ENCODE peak calls at places on chromosomes 2 and 18, in nine cellular contexts. X is H1, K is mammary epithelial cell, M is SJCRH30, I is uterus, V is cardiac muscle cell, F is heart left ventricle, H is esophagus squamous epithelium, Q is left ventricle myocardium inferior. U is an unnamed sample. For H3K27me3 and H3K4me1, the result is how much of the 10 kb centered on the place peaks cover.

GRCh38 chr2:207403950-207404349 is 125.8 kb upstream of the CREB1 start:
- DNase-seq in F (no peak), X (no peak), H (no peak), I (no peak), V (peak), M (no peak), K (no peak), Q (no peak), U (no peak)

GRCh38 chr2:33136570-33136969 is 189.8 kb downstream of the LTBP1 start:
- DNase-seq in X (no peak), K (no peak), H (no peak), I (no peak), F (no peak), M (peak), V (peak), Q (no peak), U (no peak)

GRCh38 chr2:177264209-177264538 is 353 bp downstream of the NFE2L2 start:
- DNase-seq in K (no peak), M (no peak), X (no peak), H (no peak), Q (no peak), F (no peak), I (peak), V (no peak), U (no peak)

GRCh38 chr2:28469304-28469703 is 26.6 kb upstream of the PLB1 start:
- DNase-seq in M (no peak), I (no peak), K (no peak), H (no peak), X (no peak), V (peak), F (no peak), Q (no peak), U (no peak)

GRCh38 chr2:69013123-69013836 is at the start of gene ANTXR1:
- DNase-seq in H (no peak), K (peak), V (peak), I (peak), X (no peak), F (peak), Q (peak), M (peak), U (peak)

GRCh38 chr2:24513672-24514071 is 22.6 kb downstream of the NCOA1 start:
- DNase-seq in M (no peak), K (no peak), I (no peak), V (peak), Q (no peak), F (no peak), H (no peak), X (no peak), U (no peak)

GRCh38 chr2:215186021-215186420 is 47.6 kb upstream of the ABCA12 start:
- DNase-seq in H (no peak), M (no peak), X (no peak), I (no peak), V (no peak), Q (no peak), K (no peak), F (no peak), U (no peak)

GRCh38 chr18:61608306-61608705 is 275.1 kb downstream of the CDH20 start:
- DNase-seq in F (no peak), H (no peak), M (no peak), I (no peak), K (no peak), X (no peak), V (no peak), Q (no peak), U (no peak)

GRCh38 chr2:233414777-233415570 is 60.7 kb downstream of the DGKD start:
- DNase-seq in Q (no peak), K (peak), H (no peak), X (no peak), F (no peak), I (no peak), M (peak), V (no peak), U (peak)

GRCh38 chr2:46334389-46335345 is 37.5 kb downstream of the EPAS1 start:
- DNase-seq in M (peak), K (peak), V (peak), I (peak), X (no peak), H (no peak), Q (no peak), F (no peak), U (no peak)

GRCh38 chr18:21314721-21315120 is 72.7 kb downstream of the GREB1L start:
- DNase-seq in X (no peak), Q (no peak), V (no peak), F (no peak), K (peak), M (no peak), I (no peak), H (no peak), U (no peak)

GRCh38 chr2:1898461-1899395 is 154.4 kb upstream of the PXDN start:
- DNase-seq in I (no peak), Q (no peak), K (no peak), V (no peak), F (no peak), H (no peak), M (no peak), X (no peak), U (no peak)

GRCh38 chr2:236568922-236569592 is 568 bp upstream of the ACKR3 start:
- DNase-seq in H (no peak), V (no peak), F (no peak), K (no peak), Q (no peak), M (no peak), I (no peak), X (no peak), U (no peak)

GRCh38 chr2:45585267-45585861 is 25.7 kb downstream of the SRBD1 start:
- DNase-seq in M (peak), H (no peak), Q (no peak), V (peak), X (no peak), K (peak), I (no peak), F (no peak), U (peak)

GRCh38 chr2:96147593-96148201 is 2.5 kb upstream of the DUSP2 start:
- DNase-seq in X (no peak), Q (no peak), I (no peak), H (no peak), M (peak), K (no peak), V (no peak), F (no peak), U (no peak)

GRCh38 chr2:99425022-99425421 is 64.8 kb downstream of the REV1 start:
- DNase-seq in K (peak), Q (no peak), H (no peak), V (peak), I (no peak), M (no peak), F (no peak), X (no peak), U (no peak)

GRCh38 chr2:240639566-240639965 is 14.3 kb downstream of the GPR35 start:
- DNase-seq in K (no peak), M (no peak), H (no peak), F (no peak), V (no peak), X (no peak), Q (peak), I (no peak), U (no peak)

GRCh38 chr2:62287895-62288589 is 92.1 kb downstream of the B3GNT2 start:
- DNase-seq in X (no peak), H (no peak), F (peak), V (peak), I (peak), Q (peak), K (peak), M (peak), U (peak)

GRCh38 chr2:121868652-121869051 is 113.2 kb downstream of the TSN start:
- DNase-seq in K (no peak), X (no peak), Q (no peak), F (no peak), I (no peak), H (no peak), M (no peak), V (no peak), U (no peak)

GRCh38 chr2:241195506-241196130 is 7.1 kb downstream of the ANO7 start:
- DNase-seq in X (no peak), H (no peak), F (no peak), V (no peak), M (no peak), K (no peak), Q (no peak), I (no peak), U (no peak)

GRCh38 chr2:217693363-217693762 is 309.4 kb downstream of the TNS1 start:
- DNase-seq in M (no peak), K (no peak), H (no peak), Q (no peak), V (no peak), I (no peak), F (no peak), X (no peak), U (no peak)

GRCh38 chr2:58131191-58132011 is 84.8 kb downstream of the VRK2 start:
- DNase-seq in F (peak), Q (no peak), I (peak), M (peak), H (no peak), K (no peak), X (no peak), V (peak), U (peak)

GRCh38 chr2:70641263-70641784 is 87.7 kb upstream of the TGFA start:
- DNase-seq in K (peak), H (no peak), M (no peak), V (no peak), X (no peak), I (no peak), F (no peak), Q (no peak), U (no peak)

GRCh38 chr2:144776766-144777165 is 256.8 kb upstream of the ZEB2 start:
- DNase-seq in V (peak), X (no peak), F (no peak), H (no peak), K (no peak), I (no peak), M (no peak), Q (no peak), U (no peak)

DNA sequence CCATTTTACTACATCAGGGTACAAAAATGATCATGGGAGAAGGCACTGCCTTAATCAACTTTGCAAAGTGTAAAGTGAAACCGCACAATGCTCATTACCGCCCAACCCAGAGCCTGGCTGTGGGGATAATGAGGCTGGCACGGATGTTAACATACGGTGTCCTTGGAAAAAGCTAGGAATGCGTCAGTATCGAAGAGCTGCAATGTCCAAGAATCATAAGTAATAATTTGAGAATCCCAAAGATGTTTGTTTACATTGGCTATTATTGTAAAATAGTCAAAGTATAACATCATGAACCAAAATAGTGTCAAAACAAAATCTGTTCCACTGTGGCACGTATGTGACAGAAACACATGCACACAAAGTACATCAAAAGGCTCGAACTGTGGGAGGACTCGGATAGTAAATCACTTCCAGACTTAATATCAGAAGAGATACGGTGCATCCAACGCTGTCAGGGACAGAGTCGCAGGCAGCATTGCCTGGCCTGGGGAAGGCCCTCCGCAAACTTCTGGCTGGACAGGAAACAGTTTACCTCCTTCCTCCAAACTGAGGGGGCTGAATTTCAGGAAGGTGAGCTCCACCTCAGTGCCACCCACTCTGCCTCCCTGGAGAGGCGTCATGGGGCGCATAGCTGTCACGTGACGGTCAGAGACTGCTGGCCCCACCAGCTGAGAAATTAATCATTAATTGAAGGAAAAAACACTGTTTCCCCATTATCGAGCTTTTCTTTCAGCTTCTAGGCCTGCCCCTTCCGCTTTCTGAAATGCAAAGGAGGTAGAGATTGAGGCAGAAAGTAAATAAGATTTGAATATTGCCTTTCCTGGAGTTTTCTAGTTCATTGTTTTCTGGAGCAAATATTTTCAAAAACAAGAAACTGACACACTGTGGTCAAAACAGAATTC is 1.8 kb upstream of the ID2 start:
- DNase-seq in V (peak), F (peak), Q (peak), X (no peak), M (peak), H (no peak), K (no peak), I (peak), U (peak)
- H3K27me3 ChIP-seq in V (under half), F (under half), Q (under half), X (half or more), M (under half), H (under half), K (under half), I (under half), U (under half)

DNA sequence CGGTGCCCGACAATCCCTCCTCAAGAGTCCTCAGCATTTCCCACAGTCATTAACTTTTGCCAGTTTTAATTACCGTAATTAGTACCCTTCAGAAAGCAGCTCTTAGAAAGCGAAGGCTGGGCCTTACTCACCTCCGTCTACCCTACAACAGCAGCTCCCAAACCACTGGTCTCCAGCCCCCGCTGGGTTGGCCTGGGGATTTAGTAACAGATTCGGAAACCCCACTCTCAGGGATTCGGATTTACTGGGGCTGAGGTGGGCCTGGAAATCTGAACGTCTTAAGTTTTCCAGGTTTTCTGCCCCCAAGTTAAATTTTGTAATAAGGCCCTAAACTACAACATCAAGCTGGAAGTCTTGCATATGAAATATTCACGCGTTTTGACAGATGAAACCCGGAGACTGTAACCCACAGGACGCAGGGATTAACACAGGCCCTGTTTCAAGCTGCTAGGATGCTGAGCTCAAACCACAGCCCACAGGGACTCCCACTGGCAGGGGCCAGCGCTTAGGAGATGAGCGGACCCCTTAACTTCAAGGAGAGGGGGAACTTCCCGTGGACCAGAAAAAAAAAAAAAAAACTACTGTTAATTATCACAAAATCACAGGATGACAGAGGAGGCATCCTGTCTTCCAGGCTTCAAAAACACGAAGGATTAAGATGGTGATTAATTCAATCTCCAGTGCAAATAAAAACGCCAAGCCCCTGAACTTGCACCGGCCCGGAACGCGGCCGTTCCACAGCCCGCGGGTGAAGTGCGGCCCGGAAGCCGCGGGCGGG is 980 bp downstream of the ILKAP start:
- DNase-seq in I (no peak), H (no peak), V (peak), X (no peak), F (no peak), Q (no peak), K (peak), M (peak), U (no peak)
- H3K4me1 ChIP-seq in I (under half), H (half or more), V (under half), X (under half), F (under half), Q (half or more), K (under half), M (under half), U (under half)

GRCh38 chr2:136217990-136218389 is 100.0 kb upstream of the CXCR4 start:
- DNase-seq in M (no peak), K (no peak), I (no peak), V (no peak), X (no peak), Q (no peak), H (no peak), F (no peak), U (no peak)
- H3K27me3 ChIP-seq in M (under half), K (under half), I (under half), V (under half), X (under half), Q (under half), H (under half), F (under half), U (under half)

GRCh38 chr18:9055626-9056025 is 46.9 kb upstream of the NDUFV2 start:
- DNase-seq in X (no peak), K (no peak), M (no peak), H (no peak), V (no peak), I (no peak), Q (no peak), F (no peak), U (no peak)

GRCh38 chr18:9053814-9054213 is 48.7 kb upstream of the NDUFV2 start:
- DNase-seq in V (no peak), X (no peak), Q (no peak), M (no peak), H (no peak), I (no peak), K (no peak), F (no peak), U (no peak)

GRCh38 chr18:9058426-9058825 is 44.1 kb upstream of the NDUFV2 start:
- DNase-seq in F (no peak), V (peak), K (no peak), Q (no peak), I (no peak), H (no peak), M (no peak), X (no peak), U (no peak)

GRCh38 chr18:9055185-9055584 is 47.3 kb upstream of the NDUFV2 start:
- DNase-seq in H (no peak), M (no peak), F (no peak), X (no peak), V (peak), K (peak), Q (no peak), I (no peak), U (no peak)

DNA sequence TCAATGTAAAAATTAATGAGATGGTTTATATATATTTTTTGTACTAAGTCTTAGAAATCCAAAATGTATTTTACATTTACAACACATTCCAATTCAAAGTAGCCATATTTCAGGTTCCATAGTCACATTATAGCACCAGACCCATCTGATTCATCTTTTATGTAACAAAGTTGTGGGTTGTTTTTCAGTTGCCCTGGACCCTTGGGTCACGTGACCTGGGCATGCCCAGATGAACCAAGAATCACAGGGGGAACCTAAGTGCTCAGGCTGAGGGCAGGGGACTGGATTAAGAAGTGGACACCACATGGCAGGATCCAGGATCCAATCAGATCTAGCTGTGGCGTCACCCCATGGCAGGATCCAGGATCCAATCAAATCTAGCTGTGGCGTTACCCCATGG is 44.9 kb upstream of the NDUFV2 start:
- DNase-seq in M (no peak), K (no peak), I (no peak), F (no peak), H (no peak), Q (no peak), V (no peak), X (no peak), U (no peak)
- H3K4me1 ChIP-seq in M (under half), K (under half), I (under half), F (under half), H (under half), Q (under half), V (under half), X (under half), U (under half)

DNA sequence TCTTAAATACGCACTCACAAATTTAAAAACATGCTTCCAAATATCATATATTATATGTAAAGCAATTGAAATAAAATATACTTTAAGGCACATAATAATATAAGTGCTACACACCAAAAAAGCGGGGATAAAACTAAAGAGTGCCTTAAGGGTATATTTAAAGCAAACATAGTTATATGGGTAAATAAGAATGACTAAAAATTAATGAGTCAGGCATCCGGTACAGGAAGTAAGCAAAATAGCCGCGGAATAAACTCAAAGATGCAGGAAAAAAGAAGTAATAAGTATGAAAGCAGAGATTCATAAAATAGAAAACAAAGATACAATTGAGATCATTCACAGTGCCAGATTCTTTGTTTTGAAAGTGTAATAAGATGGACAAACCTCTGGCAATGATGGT is 503.5 kb upstream of the SOX11 start:
- DNase-seq in Q (no peak), K (peak), V (no peak), M (no peak), X (no peak), H (no peak), I (no peak), F (no peak), U (no peak)
- H3K27me3 ChIP-seq in Q (under half), K (under half), V (under half), M (under half), X (under half), H (under half), I (under half), F (under half), U (under half)

DNA sequence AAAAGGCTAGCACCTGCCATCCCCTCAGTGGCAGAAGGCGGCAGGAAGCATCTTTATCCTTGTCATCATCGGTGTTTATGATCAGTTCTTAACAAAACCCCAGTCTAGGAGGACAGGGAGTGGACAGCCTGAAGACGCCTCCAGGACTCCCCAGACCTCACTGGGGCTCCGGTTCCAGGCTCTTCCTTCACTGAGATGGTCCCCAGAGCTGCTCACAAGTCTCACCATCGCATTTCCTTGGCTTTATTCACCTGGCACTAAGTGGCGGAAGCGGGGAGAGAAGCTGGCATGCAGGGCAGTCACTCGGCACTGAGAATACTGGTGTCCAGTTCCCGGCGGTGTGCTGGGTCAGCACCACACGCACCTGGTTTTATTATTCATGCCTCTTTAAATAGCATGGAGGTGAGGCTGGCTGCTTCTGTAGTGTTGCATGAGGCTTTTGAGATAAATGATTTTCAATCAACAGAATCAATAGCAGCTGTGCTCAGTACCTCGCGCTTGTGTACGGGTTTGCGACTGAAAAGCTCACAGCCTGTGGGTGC is 68.7 kb downstream of the CABLES1 start:
- DNase-seq in V (no peak), Q (no peak), I (no peak), H (no peak), K (no peak), F (no peak), X (no peak), M (no peak), U (no peak)
- H3K4me1 ChIP-seq in V (under half), Q (under half), I (under half), H (under half), K (under half), F (under half), X (under half), M (under half), U (under half)